ENCODE peak calls at places on chromosomes 12 and 14, in four cellular contexts. O is psoas muscle, W is RWPE1, N is HuH-7.5. E is an unnamed sample.
A peak's percentile ranks its signal among the peaks of the same experiment; 100 is the strongest.

GRCh38 chr12:132597333-132598283 is 12.8 kb downstream of the LRCOL1 start:
- DNase-seq in N (no peak), O (no peak), W (no peak), E (peak; percentile 79)

GRCh38 chr14:24237463-24237955 is 4.8 kb downstream of the GMPR2 start:
- DNase-seq in O (no peak), W (no peak), N (no peak), E (no peak)

GRCh38 chr14:101373690-101374295 is 187.5 kb upstream of the DIO3 start:
- DNase-seq in O (no peak), W (no peak), N (no peak), E (no peak)

GRCh38 chr14:77612011-77612620 is 4.3 kb downstream of the SPTLC2 start:
- DNase-seq in W (no peak), O (no peak), N (no peak), E (peak; percentile 30)

GRCh38 chr12:162467-163307 is 51.3 kb downstream of the SLC6A12 start:
- DNase-seq in W (no peak), N (no peak), O (no peak), E (peak; percentile 90)

GRCh38 chr12:104721065-104721458 is 237.0 kb downstream of the SLC41A2 start:
- DNase-seq in N (no peak), O (no peak), W (no peak), E (no peak)

GRCh38 chr12:93855265-93855664 is 178.1 kb downstream of the CRADD start:
- DNase-seq in O (no peak), N (no peak), W (no peak), E (no peak)

GRCh38 chr12:11581179-11581755 is 68.2 kb upstream of the ETV6 start:
- DNase-seq in W (peak; percentile 25), N (peak; percentile 18), O (no peak), E (peak; percentile 64)

GRCh38 chr14:64960762-64961276 is 11.3 kb downstream of the RAB15 start:
- DNase-seq in O (peak; percentile 67), W (no peak), N (peak; percentile 30), E (peak; percentile 93)

GRCh38 chr12:103392722-103393121 is 103.0 kb downstream of the C12orf42 start:
- DNase-seq in W (no peak), N (no peak), O (no peak), E (peak; percentile 29)

GRCh38 chr12:67803450-67804034 is 155.0 kb downstream of the DYRK2 start:
- DNase-seq in N (no peak), W (no peak), O (no peak), E (no peak)

GRCh38 chr12:131861261-131862083 is 33.0 kb upstream of the ULK1 start:
- DNase-seq in N (no peak), O (no peak), W (no peak), E (no peak)

GRCh38 chr12:119666226-119666808 is 1.6 kb upstream of the PRKAB1 start:
- DNase-seq in W (no peak), N (no peak), O (no peak), E (no peak)

GRCh38 chr12:120213758-120214157 is 12.8 kb upstream of the RPLP0 start:
- DNase-seq in O (no peak), N (no peak), W (no peak), E (no peak)

GRCh38 chr14:100610511-100611217 is 23.4 kb upstream of the BEGAIN start:
- DNase-seq in W (peak; percentile 55), O (no peak), N (no peak), E (peak; percentile 77)

GRCh38 chr14:100803694-100804075 is 22.2 kb upstream of the MEG3 start:
- DNase-seq in W (no peak), N (no peak), O (no peak), E (no peak)

GRCh38 chr12:50763637-50764115 is at the start of gene ATF1:
- DNase-seq in N (peak; percentile 91), O (peak; percentile 95), W (peak; percentile 93), E (peak; percentile 98)